ENCODE peak calls at places on chromosomes 6 and 20, in five cellular contexts. K, I, Z, B and Q are unnamed samples.

GRCh38 chr20:44692932-44693476 is 22.2 kb upstream of the CCN5 start:
- DNase-seq in K (no peak), I (peak; percentile 98), Z (no peak), B (peak; percentile 96), Q (no peak)

GRCh38 chr6:125191916-125192609 is 38.5 kb downstream of the TPD52L1 start:
- DNase-seq in K (peak; percentile 93), I (peak; percentile 84), Z (peak; percentile 83), B (peak; percentile 15), Q (peak; percentile 48)

GRCh38 chr20:59268827-59269226 is 31.6 kb upstream of the EDN3 start:
- DNase-seq in K (peak; percentile 94), I (no peak), Z (no peak), B (no peak), Q (no peak)

GRCh38 chr20:49560646-49561045 is 7.3 kb downstream of the PTGIS start:
- DNase-seq in K (no peak), I (no peak), Z (no peak), B (no peak), Q (no peak)

GRCh38 chr6:119542037-119542436 is 192.5 kb upstream of the MAN1A1 start:
- DNase-seq in K (no peak), I (no peak), Z (no peak), B (no peak), Q (no peak)

GRCh38 chr20:58718121-58718563 is 25.5 kb downstream of the NPEPL1 start:
- DNase-seq in K (no peak), I (no peak), Z (no peak), B (no peak), Q (no peak)

GRCh38 chr6:146135167-146135566 is 106.3 kb downstream of the GRM1 start:
- DNase-seq in K (no peak), I (no peak), Z (no peak), B (no peak), Q (no peak)

GRCh38 chr20:37642246-37642645 is 51.6 kb upstream of the CTNNBL1 start:
- DNase-seq in K (no peak), I (no peak), Z (no peak), B (no peak), Q (no peak)

GRCh38 chr20:3846378-3846739 is 275 bp upstream of the MAVS start:
- DNase-seq in K (no peak), I (no peak), Z (no peak), B (no peak), Q (no peak)

GRCh38 chr6:36659271-36659670 is 19.2 kb upstream of the CDKN1A start:
- DNase-seq in K (peak; percentile 81), I (no peak), Z (no peak), B (peak; percentile 91), Q (no peak)

GRCh38 chr20:54346269-54346668 is 129.1 kb upstream of the DOK5 start:
- DNase-seq in K (peak; percentile 13), I (no peak), Z (no peak), B (no peak), Q (no peak)

GRCh38 chr6:40882321-40882720 is 156.7 kb downstream of the UNC5CL start:
- DNase-seq in K (peak; percentile 77), I (no peak), Z (peak; percentile 18), B (no peak), Q (peak; percentile 2)

GRCh38 chr6:112037783-112038216 is 16.1 kb upstream of the CCN6 start:
- DNase-seq in K (peak; percentile 29), I (peak; percentile 90), Z (no peak), B (peak; percentile 96), Q (no peak)

GRCh38 chr20:8082999-8083398 is 49.1 kb upstream of the PLCB1 start:
- DNase-seq in K (peak; percentile 89), I (no peak), Z (no peak), B (peak; percentile 6), Q (no peak)

GRCh38 chr6:151317206-151317994 is 74.0 kb downstream of the ZBTB2 start:
- DNase-seq in K (no peak), I (no peak), Z (no peak), B (peak; percentile 50), Q (no peak)

GRCh38 chr20:62160876-62161275 is 17.3 kb downstream of the SS18L1 start:
- DNase-seq in K (no peak), I (no peak), Z (no peak), B (no peak), Q (no peak)

GRCh38 chr6:117481278-117481925 is 1.1 kb upstream of the DCBLD1 start:
- DNase-seq in K (no peak), I (no peak), Z (no peak), B (no peak), Q (no peak)

GRCh38 chr20:63536241-63536977 is 767 bp downstream of the PTK6 start:
- DNase-seq in K (peak; percentile 73), I (peak; percentile 49), Z (no peak), B (peak; percentile 15), Q (no peak)

GRCh38 chr6:129730477-129731165 is 20.6 kb upstream of the ARHGAP18 start:
- DNase-seq in K (peak; percentile 72), I (peak; percentile 57), Z (no peak), B (no peak), Q (peak; percentile 16)

GRCh38 chr6:96775727-96776400 is 61.4 kb downstream of the GPR63 start:
- DNase-seq in K (no peak), I (no peak), Z (no peak), B (no peak), Q (no peak)

GRCh38 chr6:81487489-81487888 is 265.0 kb downstream of the TENT5A start:
- DNase-seq in K (peak; percentile 41), I (no peak), Z (no peak), B (no peak), Q (no peak)

GRCh38 chr6:52724041-52724405 is 39.3 kb downstream of the GSTA2 start:
- DNase-seq in K (no peak), I (peak; percentile 29), Z (no peak), B (peak; percentile 91), Q (no peak)

GRCh38 chr20:36173451-36173933 is 19.0 kb downstream of the EPB41L1 start:
- DNase-seq in K (peak; percentile 84), I (no peak), Z (no peak), B (no peak), Q (no peak)